ENCODE peak calls at places on chromosome 5, in eight cellular contexts. R is GM12878, L is body of pancreas, N is sigmoid colon, B is ovary, C is HCT116, Q is prostate gland, J is spleen. P is an unnamed sample.
A peak's percentile ranks its signal among the peaks of the same experiment; 100 is the strongest.

GRCh38 chr5:56330167-56330566 is 97.0 kb upstream of the ANKRD55 start:
- DNase-seq in R (no peak), Q (no peak), C (no peak), B (no peak), L (no peak), N (no peak), J (no peak), P (no peak)

GRCh38 chr5:139658928-139659667 is 10.9 kb downstream of the CXXC5 start:
- DNase-seq in B (no peak), Q (no peak), J (no peak), L (peak; percentile 57), N (no peak), R (no peak), C (no peak), P (no peak)

GRCh38 chr5:141558150-141558549 is 60.6 kb downstream of the DIAPH1 start:
- DNase-seq in C (no peak), Q (no peak), R (no peak), N (no peak), L (no peak), B (no peak), J (no peak), P (no peak)

GRCh38 chr5:133885566-133885965 is 82.9 kb downstream of the C5orf15 start:
- DNase-seq in B (no peak), L (no peak), C (no peak), Q (no peak), N (peak; percentile 15), R (no peak), J (peak; percentile 35), P (peak; percentile 19)

GRCh38 chr5:7916171-7916804 is 47.3 kb downstream of the MTRR start:
- DNase-seq in B (no peak), N (no peak), R (no peak), C (no peak), L (no peak), Q (no peak), J (no peak), P (no peak)

GRCh38 chr5:151155149-151155776 is 2.3 kb downstream of the ANXA6 start:
- DNase-seq in R (peak; percentile 35), L (no peak), C (no peak), N (no peak), J (peak; percentile 86), B (no peak), Q (no peak), P (peak; percentile 84)

GRCh38 chr5:43033845-43034590 is 6.1 kb downstream of the ANXA2R start:
- DNase-seq in N (no peak), J (no peak), L (no peak), Q (no peak), R (no peak), B (no peak), C (no peak), P (no peak)

GRCh38 chr5:134509308-134510040 is 16.0 kb upstream of the JADE2 start:
- DNase-seq in R (no peak), N (peak; percentile 26), C (peak; percentile 87), B (no peak), Q (no peak), L (peak; percentile 66), J (peak; percentile 58), P (peak; percentile 53)

GRCh38 chr5:142322747-142323479 is 1.9 kb downstream of the SPRY4 start:
- DNase-seq in B (no peak), L (no peak), N (peak; percentile 76), R (no peak), J (no peak), C (no peak), Q (no peak), P (no peak)

GRCh38 chr5:147628054-147628895 is 118.4 kb upstream of the DPYSL3 start:
- DNase-seq in N (no peak), B (no peak), L (peak; percentile 70), C (peak; percentile 64), Q (peak; percentile 60), R (peak; percentile 28), J (no peak), P (peak; percentile 79)

GRCh38 chr5:116655431-116655830 is 80.8 kb upstream of the SEMA6A start:
- DNase-seq in Q (no peak), B (no peak), N (no peak), C (no peak), J (no peak), R (no peak), L (no peak), P (no peak)

GRCh38 chr5:56208681-56209080 is 24.4 kb downstream of the ANKRD55 start:
- DNase-seq in N (no peak), J (no peak), Q (no peak), B (no peak), C (no peak), R (no peak), L (no peak), P (no peak)

GRCh38 chr5:61461412-61461811 is 129.4 kb downstream of the ZSWIM6 start:
- DNase-seq in C (no peak), J (no peak), N (no peak), Q (no peak), R (no peak), L (no peak), B (no peak), P (no peak)

GRCh38 chr5:178149199-178149932 is 4.3 kb downstream of the NHP2 start:
- DNase-seq in N (no peak), J (peak; percentile 65), R (no peak), L (no peak), C (no peak), B (no peak), Q (no peak), P (no peak)

GRCh38 chr5:74055446-74056097 is 429.6 kb downstream of the ARHGEF28 start:
- DNase-seq in C (no peak), R (no peak), L (no peak), Q (no peak), B (no peak), J (no peak), N (no peak), P (no peak)

GRCh38 chr5:120375248-120375647 is 88.9 kb upstream of the PRR16 start:
- DNase-seq in R (no peak), L (no peak), B (no peak), C (no peak), J (no peak), Q (no peak), N (no peak), P (no peak)

GRCh38 chr5:133730866-133731265 is 118.5 kb upstream of the FSTL4 start:
- DNase-seq in Q (no peak), B (no peak), J (no peak), N (no peak), C (no peak), L (no peak), R (no peak), P (no peak)

GRCh38 chr5:124402144-124402581 is 344.3 kb downstream of the ZNF608 start:
- DNase-seq in B (no peak), R (no peak), L (peak; percentile 13), N (no peak), C (no peak), Q (peak; percentile 75), J (no peak), P (peak; percentile 64)

GRCh38 chr5:81017320-81017719 is 57.2 kb downstream of the RASGRF2 start:
- DNase-seq in C (no peak), R (no peak), N (no peak), Q (no peak), B (no peak), J (no peak), L (no peak), P (no peak)

GRCh38 chr5:115321309-115321708 is 24.9 kb upstream of the CCDC112 start:
- DNase-seq in B (no peak), L (no peak), J (no peak), R (no peak), C (no peak), Q (no peak), N (no peak), P (no peak)
- TF ChIP-seq POLR2A in B (no peak), L (no peak), J (no peak), R (no peak), C (no peak), Q (no peak), N (no peak), P (no peak)

DNA sequence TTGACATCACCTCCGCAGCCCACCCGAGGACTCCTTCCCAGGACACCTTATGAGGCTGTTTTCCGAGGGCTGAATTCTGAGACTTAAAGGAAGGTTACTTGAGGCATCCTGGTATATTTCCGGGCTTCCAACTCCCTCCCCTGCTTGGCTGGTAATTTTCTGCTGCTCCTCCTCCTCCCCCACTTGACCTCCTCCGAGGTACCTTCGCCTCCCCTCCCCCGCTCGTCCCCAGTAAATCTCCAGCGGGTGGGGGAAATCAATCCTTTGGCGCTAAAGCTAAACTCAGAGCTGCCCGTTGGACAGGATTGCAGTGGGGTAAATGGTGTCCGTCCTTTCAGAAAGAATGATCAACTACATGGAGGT is 4.9 kb upstream of the ISL1 start:
- DNase-seq in N (no peak), L (no peak), C (no peak), R (no peak), Q (no peak), B (no peak), J (no peak), P (no peak)
- H3K27me3 ChIP-seq in N (peaks cover 8% of the 10 kb centered on the region), L (peaks cover 11% of the 10 kb centered on the region), C (no peaks in the 10 kb centered on the region), R (peaks cover 13% of the 10 kb centered on the region), Q (no peaks in the 10 kb centered on the region), B (no peaks in the 10 kb centered on the region), J (peaks cover 78% of the 10 kb centered on the region), P (peaks cover 17% of the 10 kb centered on the region)

DNA sequence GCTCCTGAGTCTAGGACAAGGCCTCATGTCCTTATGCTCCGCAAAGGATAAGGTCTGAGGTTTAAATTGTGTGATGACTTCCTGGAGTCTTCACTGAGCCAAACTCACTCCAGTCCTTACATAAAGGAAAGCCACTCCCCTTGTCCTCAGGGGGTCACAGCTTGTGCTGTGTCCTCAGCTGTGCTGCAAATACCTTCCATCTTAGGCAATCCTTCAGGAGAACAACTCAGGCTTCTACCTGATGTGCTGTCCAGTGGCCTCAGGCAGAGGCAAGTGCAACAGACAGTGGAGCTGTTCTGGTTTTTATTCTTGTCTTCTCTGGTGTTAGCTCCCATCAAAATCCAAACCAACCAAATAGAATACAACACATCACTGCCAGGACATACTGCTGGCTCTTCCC is 151.5 kb downstream of the TAF11L14 start:
- DNase-seq in B (no peak), L (no peak), C (no peak), R (no peak), J (no peak), N (no peak), Q (no peak), P (no peak)
- H3K9me3 ChIP-seq in B (no peaks in the 10 kb centered on the region), L (no peaks in the 10 kb centered on the region), C (peaks cover 17% of the 10 kb centered on the region), R (no peaks in the 10 kb centered on the region), J (no peaks in the 10 kb centered on the region), N (no peaks in the 10 kb centered on the region), Q (no peaks in the 10 kb centered on the region), P (no peaks in the 10 kb centered on the region)

DNA sequence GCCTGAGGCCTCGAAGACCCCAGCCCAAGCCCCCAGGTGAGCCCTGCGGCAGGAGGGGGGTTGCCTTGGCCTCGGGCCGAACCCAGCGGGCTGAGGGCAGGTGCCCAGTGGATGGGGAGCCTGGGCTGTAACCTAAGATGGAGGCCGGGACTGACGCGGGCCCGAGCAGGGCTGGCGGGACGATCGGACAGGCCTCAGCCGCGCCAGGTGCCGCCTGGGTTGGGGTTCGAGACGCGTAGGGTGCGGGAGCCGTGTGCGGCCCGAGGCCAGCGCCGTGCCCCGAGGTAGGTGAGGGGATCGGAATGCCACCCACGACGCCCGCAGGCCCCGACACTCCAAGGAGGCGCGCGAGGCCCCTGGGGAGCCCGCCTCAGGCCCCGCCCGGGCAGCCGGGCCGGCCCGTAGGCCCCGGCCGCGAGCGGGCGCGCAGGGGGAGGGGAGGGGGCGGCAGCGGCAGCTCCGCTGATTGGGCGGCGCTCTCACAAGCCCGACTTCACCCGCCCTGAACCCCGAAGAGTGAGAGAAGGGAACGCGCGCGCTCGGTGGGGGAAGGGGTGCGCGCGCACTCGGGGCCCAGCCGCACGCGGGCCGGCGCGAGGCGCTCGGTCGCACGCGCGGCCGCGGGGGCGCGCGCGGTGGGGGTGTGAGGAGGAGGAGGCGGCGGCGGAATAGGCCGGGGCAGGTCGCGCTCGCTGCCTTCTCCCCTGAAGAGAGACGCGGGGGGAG is at the start of gene NSD1:
- DNase-seq in Q (peak; percentile 81), L (peak; percentile 86), N (peak; percentile 96), R (peak; percentile 42), B (peak; percentile 96), C (no peak), J (peak; percentile 99), P (peak; percentile 93)
- TF ChIP-seq POLR2A in Q (peak; percentile 46), L (peak; percentile 60), N (no peak), R (peak; percentile 86), B (peak; percentile 88), C (peak; percentile 69), J (peak; percentile 23), P (peak; percentile 69)

P was measured in Peyer's patch.